ENCODE peak calls at places on chromosomes 3 and 15, in four cellular contexts. V is uterus, J is epithelial cell of esophagus, R is brain microvascular endothelial cell. S is an unnamed sample.

GRCh38 chr3:115248274-115248673 is 101.2 kb upstream of the ZBTB20 start:
- DNase-seq in V (no peak), R (no peak), J (peak), S (no peak)

GRCh38 chr15:92473784-92474183 is 80.1 kb downstream of the ST8SIA2 start:
- DNase-seq in R (no peak), V (no peak), J (no peak), S (no peak)

GRCh38 chr3:157369712-157370447 is 66.8 kb upstream of the PTX3 start:
- DNase-seq in V (no peak), J (no peak), R (no peak), S (no peak)

GRCh38 chr3:46953265-46954010 is 23.1 kb downstream of the CCDC12 start:
- DNase-seq in V (no peak), R (no peak), J (no peak), S (no peak)

GRCh38 chr3:73070675-73071575 is 9.5 kb downstream of the EBLN2 start:
- DNase-seq in R (peak), V (no peak), J (no peak), S (no peak)

GRCh38 chr3:156792114-156792513 is 34.0 kb upstream of the LEKR1 start:
- DNase-seq in J (no peak), V (no peak), R (no peak), S (no peak)

GRCh38 chr15:65258863-65259262 is 27.8 kb downstream of the PARP16 start:
- DNase-seq in R (no peak), V (peak), J (no peak), S (no peak)

GRCh38 chr15:93703092-93703785 is 528.1 kb upstream of the MCTP2 start:
- DNase-seq in V (no peak), J (peak), R (no peak), S (no peak)

GRCh38 chr3:11349466-11349865 is 77.3 kb downstream of the ATG7 start:
- DNase-seq in J (no peak), V (no peak), R (no peak), S (no peak)

GRCh38 chr3:172244011-172244410 is 204.2 kb downstream of the GHSR start:
- DNase-seq in V (no peak), R (no peak), J (peak), S (no peak)

GRCh38 chr3:47022540-47023161 is 43.2 kb downstream of the NBEAL2 start:
- DNase-seq in J (no peak), R (no peak), V (no peak), S (no peak)

GRCh38 chr3:150078983-150079739 is 108.5 kb upstream of the PFN2 start:
- DNase-seq in V (peak), R (peak), J (peak), S (no peak)

GRCh38 chr15:91866971-91867372 is 13.5 kb downstream of the SLCO3A1 start:
- DNase-seq in R (no peak), V (peak), J (peak), S (no peak)

GRCh38 chr3:156674911-156675743 is 737 bp downstream of the TIPARP start:
- DNase-seq in R (peak), J (peak), V (peak), S (peak)

GRCh38 chr15:36359286-36359685 is 220.1 kb upstream of the CDIN1 start:
- DNase-seq in J (no peak), R (no peak), V (no peak), S (no peak)

GRCh38 chr3:133868166-133868565 is 27.5 kb downstream of the RAB6B start:
- DNase-seq in V (no peak), J (no peak), R (no peak), S (no peak)

GRCh38 chr3:38985581-38985980 is 66.2 kb downstream of the SCN11A start:
- DNase-seq in J (peak), R (peak), V (no peak), S (no peak)

GRCh38 chr3:197508051-197508451 is 47.7 kb downstream of the BDH1 start:
- DNase-seq in R (no peak), V (no peak), J (no peak), S (no peak)

GRCh38 chr3:105140899-105141367 is 225.8 kb upstream of the ALCAM start:
- DNase-seq in J (no peak), V (no peak), R (no peak), S (no peak)

GRCh38 chr3:7874116-7874515 is 627.5 kb upstream of the LMCD1 start:
- DNase-seq in J (peak), R (no peak), V (no peak), S (no peak)

GRCh38 chr15:98807262-98807661 is 158.9 kb downstream of the IGF1R start:
- DNase-seq in R (peak), V (no peak), J (no peak), S (no peak)

GRCh38 chr3:73500321-73500720 is 124.4 kb downstream of the PDZRN3 start:
- DNase-seq in J (no peak), R (no peak), V (no peak), S (no peak)

DNA sequence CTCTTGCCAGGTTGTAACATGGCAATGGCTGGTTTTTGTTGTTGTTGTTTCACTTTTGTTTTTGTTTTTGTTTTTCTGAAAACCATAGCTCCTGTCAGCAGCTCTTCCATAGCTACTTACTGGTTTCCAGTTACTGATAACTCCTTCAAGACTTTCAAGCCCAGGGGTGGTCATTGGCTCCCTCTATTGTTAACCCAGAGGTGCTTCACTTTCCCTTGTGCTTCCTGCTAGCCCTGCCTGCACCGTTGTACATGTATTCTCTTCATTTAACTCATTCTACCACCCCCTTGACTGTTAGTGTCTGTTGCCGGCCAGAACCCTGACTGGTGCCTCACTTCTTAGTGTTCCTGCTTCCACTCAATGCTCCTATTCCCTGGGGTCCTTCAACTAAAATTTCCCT is 4.2 kb upstream of the TRAT1 start:
- DNase-seq in V (no peak), R (no peak), J (peak), S (no peak)
- TF ChIP-seq CTCF in V (no peak), R (peak), J (peak), S (no peak)

GRCh38 chr3:119690043-119690656 is 12.7 kb upstream of the CFAP91 start:
- DNase-seq in V (no peak), J (peak), R (peak), S (no peak)
- TF ChIP-seq CTCF in V (peak), J (peak), R (peak), S (peak)

DNA sequence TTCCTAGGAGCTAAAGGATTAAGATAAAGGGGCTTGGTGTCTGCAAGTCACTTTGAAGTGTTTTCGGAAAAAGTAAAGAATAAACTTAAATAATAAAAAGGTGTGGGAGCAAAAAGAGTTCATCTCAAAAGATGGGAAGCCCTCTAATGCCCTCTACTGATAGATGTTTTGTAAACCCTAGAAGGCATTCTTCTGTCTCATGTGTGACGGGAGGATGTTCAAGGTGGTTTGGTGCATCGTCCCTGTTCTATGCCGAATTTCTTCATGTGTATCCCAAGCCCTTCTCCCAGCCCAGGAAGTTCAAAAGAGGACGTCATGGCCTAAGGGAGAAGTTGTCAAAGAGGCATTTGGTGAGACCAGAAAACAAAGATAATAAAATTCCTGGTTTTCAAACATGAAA is 37.2 kb downstream of the CCK start:
- DNase-seq in J (peak), V (no peak), R (no peak), S (no peak)
- TF ChIP-seq CTCF in J (peak), V (no peak), R (peak), S (peak)

GRCh38 chr15:73959012-73959581 is 32.8 kb downstream of the LOXL1 start:
- DNase-seq in J (no peak), V (no peak), R (no peak), S (no peak)
- TF ChIP-seq CTCF in J (no peak), V (no peak), R (no peak), S (no peak)

DNA sequence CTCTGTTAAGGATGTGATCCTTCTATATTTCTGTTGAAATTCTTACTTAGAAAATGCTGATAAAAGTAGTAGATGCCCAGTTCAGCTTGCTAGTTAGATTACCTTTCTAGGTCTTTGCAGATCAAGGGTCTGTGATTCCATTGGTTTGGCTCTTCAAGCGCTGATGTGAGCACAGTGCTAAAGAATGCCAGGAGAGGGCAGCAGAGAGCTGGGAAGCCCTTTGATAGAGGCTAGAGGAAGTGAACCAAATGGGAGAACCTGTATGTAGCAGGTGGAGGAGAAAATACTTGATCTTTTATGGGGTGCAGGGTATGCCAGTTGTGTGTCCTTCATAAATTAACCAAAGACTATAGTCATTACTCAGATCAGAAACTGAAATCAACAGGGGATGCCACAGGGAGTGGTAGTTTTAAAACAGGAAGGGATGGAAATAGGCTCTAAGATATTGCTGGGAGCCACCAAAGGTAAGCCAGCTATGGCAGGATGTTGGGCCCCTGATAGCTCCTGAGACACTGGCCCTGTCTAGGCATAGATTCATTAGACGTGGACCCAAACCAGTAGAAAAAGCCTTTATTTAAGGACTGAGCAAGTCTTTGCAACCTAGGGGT is 677.4 kb downstream of the SQOR start:
- DNase-seq in V (peak), R (peak), J (peak), S (peak)
- TF ChIP-seq CTCF in V (peak), R (peak), J (peak), S (peak)

DNA sequence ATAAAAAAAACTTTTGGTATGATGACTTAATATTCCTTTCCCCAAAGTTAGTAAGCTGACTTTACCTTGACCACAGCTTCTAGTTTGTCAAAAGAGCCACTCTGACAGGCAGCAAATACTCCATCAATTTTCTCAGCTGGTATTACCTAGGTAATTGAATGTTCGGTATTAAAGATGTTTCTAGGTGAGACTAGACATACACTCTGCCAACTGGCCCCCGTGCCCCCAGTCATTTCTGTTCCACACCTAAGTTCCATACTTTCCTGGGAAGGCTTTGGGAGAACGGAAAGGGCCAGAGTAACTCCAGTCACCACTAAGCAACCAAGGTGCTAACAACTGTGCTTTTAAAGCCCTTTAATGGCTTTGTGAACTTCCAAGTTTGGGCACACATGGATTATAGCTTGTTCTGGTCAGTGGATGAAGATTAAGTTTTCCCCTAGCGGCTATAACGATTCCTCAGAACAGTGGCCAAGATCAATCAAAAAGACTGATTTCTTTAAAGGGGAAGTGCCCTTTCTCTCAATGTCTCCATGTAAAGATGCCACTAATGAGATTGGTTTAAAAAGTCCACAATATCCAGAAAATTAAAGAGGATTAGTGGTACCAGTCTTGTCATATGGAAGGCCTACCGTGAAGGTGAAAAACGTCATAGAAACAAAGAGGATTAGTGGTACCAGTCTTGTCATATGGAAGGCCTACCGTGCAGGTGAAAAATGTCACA is 7.0 kb downstream of the EIF4A2 start:
- DNase-seq in J (peak), R (no peak), V (no peak), S (no peak)
- TF ChIP-seq CTCF in J (no peak), R (peak), V (no peak), S (no peak)

GRCh38 chr3:100760377-100760776 is 51.1 kb downstream of the TFG start:
- DNase-seq in R (no peak), V (no peak), J (no peak), S (no peak)

GRCh38 chr3:100756441-100756840 is 47.1 kb downstream of the TFG start:
- DNase-seq in R (no peak), J (no peak), V (no peak), S (no peak)

GRCh38 chr3:100753846-100754245 is 44.6 kb downstream of the TFG start:
- DNase-seq in V (no peak), J (no peak), R (no peak), S (no peak)

GRCh38 chr3:100759162-100759561 is 49.9 kb downstream of the TFG start:
- DNase-seq in J (no peak), R (no peak), V (no peak), S (no peak)

DNA sequence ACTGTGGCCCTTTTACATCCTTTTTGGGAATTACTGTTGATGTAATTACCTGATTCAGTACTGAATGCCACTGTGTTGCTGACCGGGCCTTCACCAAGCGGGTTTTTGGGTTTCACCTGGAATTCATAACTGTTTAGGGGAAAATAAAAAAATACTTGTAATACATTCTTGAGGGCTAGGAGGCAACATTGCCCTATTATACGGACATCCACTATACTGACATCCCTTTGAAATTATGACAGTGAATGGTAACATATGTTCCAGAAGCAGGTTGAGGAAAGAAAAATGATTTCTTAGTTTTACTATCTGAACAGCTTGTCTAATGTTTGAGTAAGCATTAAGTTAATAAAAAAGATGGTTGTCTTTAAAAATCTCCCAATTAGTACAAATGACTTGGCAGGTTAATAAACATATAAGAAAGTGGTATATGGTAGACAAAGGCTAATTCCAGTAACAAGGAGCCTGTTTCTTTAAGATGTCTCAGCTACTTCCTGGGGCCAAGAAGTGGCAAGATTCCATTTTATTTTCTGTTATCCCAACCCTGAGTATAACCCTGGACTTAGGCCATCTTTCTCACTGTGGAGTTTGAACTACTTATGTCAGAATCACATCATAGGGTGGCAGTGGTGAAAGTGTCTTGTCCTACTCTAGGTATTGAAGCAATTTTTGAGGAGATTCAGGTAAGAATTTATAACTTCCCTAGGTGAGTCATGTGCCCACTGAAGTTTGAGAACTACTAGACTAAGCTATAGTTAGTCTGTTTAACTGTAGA is 45.5 kb downstream of the TFG start:
- DNase-seq in R (no peak), J (no peak), V (no peak), S (no peak)
- TF ChIP-seq CTCF in R (no peak), J (no peak), V (no peak), S (peak)

GRCh38 chr3:42097166-42097946 is 6.2 kb downstream of the TRAK1 start:
- DNase-seq in J (peak), V (no peak), R (peak), S (no peak)
- TF ChIP-seq CTCF in J (no peak), V (no peak), R (no peak), S (no peak)

GRCh38 chr3:146152841-146153240 is 8.1 kb downstream of the PLOD2 start:
- DNase-seq in R (no peak), V (no peak), J (no peak), S (no peak)
- TF ChIP-seq CTCF in R (no peak), V (no peak), J (no peak), S (no peak)